ENCODE peak calls at places on chromosomes 3 and 15, in ten cellular contexts. One of them, this sample, is unnamed.

GRCh38 chr3:138950006-138950644 is 3.1 kb downstream of the FOXL2NB start:
- DNase-seq in DMS 273 treated with DMSO at 0.1 percent for 48 hours: no peak
- DNase-seq in stimulated activated CD4-positive, alpha-beta T cell treated with anti-CD3 and anti-CD28 coated beads, Interleukin-4, amount 100 ng/mL, for 48 hours: no peak
- DNase-seq in T-helper 2 cell: no peak
- DNase-seq in bronchial epithelial cell: no peak
- DNase-seq in DMS153: no peak
- DNase-seq in naive thymus-derived CD8-positive, alpha-beta T cell: no peak
- DNase-seq in activated CD4-positive, alpha-beta T cell treated with anti-CD3 and anti-CD28 coated beads, Interleukin-2, amount 10 ng/mL, durations not matched to agents 7 days and 5 days: peak
- DNase-seq in body of pancreas: peak
- DNase-seq in astrocyte of the spinal cord: no peak
- DNase-seq in this sample: no peak

GRCh38 chr3:106331636-106332035 is 462.8 kb upstream of the CBLB start:
- DNase-seq in DMS 273 treated with DMSO at 0.1 percent for 48 hours: no peak
- DNase-seq in stimulated activated CD4-positive, alpha-beta T cell treated with anti-CD3 and anti-CD28 coated beads, Interleukin-4, amount 100 ng/mL, for 48 hours: no peak
- DNase-seq in T-helper 2 cell: no peak
- DNase-seq in bronchial epithelial cell: no peak
- DNase-seq in DMS153: no peak
- DNase-seq in naive thymus-derived CD8-positive, alpha-beta T cell: no peak
- DNase-seq in activated CD4-positive, alpha-beta T cell treated with anti-CD3 and anti-CD28 coated beads, Interleukin-2, amount 10 ng/mL, durations not matched to agents 7 days and 5 days: no peak
- DNase-seq in body of pancreas: no peak
- DNase-seq in astrocyte of the spinal cord: no peak
- DNase-seq in this sample: no peak

GRCh38 chr15:61659571-61660190 is 400.6 kb downstream of the VPS13C start:
- DNase-seq in DMS 273 treated with DMSO at 0.1 percent for 48 hours: no peak
- DNase-seq in stimulated activated CD4-positive, alpha-beta T cell treated with anti-CD3 and anti-CD28 coated beads, Interleukin-4, amount 100 ng/mL, for 48 hours: no peak
- DNase-seq in T-helper 2 cell: no peak
- DNase-seq in bronchial epithelial cell: no peak
- DNase-seq in DMS153: no peak
- DNase-seq in naive thymus-derived CD8-positive, alpha-beta T cell: no peak
- DNase-seq in activated CD4-positive, alpha-beta T cell treated with anti-CD3 and anti-CD28 coated beads, Interleukin-2, amount 10 ng/mL, durations not matched to agents 7 days and 5 days: no peak
- DNase-seq in body of pancreas: no peak
- DNase-seq in astrocyte of the spinal cord: peak
- DNase-seq in this sample: no peak

GRCh38 chr15:69092159-69092558 is 68.3 kb upstream of the GLCE start:
- DNase-seq in DMS 273 treated with DMSO at 0.1 percent for 48 hours: no peak
- DNase-seq in stimulated activated CD4-positive, alpha-beta T cell treated with anti-CD3 and anti-CD28 coated beads, Interleukin-4, amount 100 ng/mL, for 48 hours: no peak
- DNase-seq in T-helper 2 cell: no peak
- DNase-seq in bronchial epithelial cell: peak
- DNase-seq in DMS153: no peak
- DNase-seq in naive thymus-derived CD8-positive, alpha-beta T cell: no peak
- DNase-seq in activated CD4-positive, alpha-beta T cell treated with anti-CD3 and anti-CD28 coated beads, Interleukin-2, amount 10 ng/mL, durations not matched to agents 7 days and 5 days: no peak
- DNase-seq in body of pancreas: no peak
- DNase-seq in astrocyte of the spinal cord: peak
- DNase-seq in this sample: no peak

GRCh38 chr15:57305009-57305408 is 71.3 kb upstream of the CGNL1 start:
- DNase-seq in DMS 273 treated with DMSO at 0.1 percent for 48 hours: no peak
- DNase-seq in stimulated activated CD4-positive, alpha-beta T cell treated with anti-CD3 and anti-CD28 coated beads, Interleukin-4, amount 100 ng/mL, for 48 hours: no peak
- DNase-seq in T-helper 2 cell: no peak
- DNase-seq in bronchial epithelial cell: no peak
- DNase-seq in DMS153: no peak
- DNase-seq in naive thymus-derived CD8-positive, alpha-beta T cell: no peak
- DNase-seq in activated CD4-positive, alpha-beta T cell treated with anti-CD3 and anti-CD28 coated beads, Interleukin-2, amount 10 ng/mL, durations not matched to agents 7 days and 5 days: no peak
- DNase-seq in body of pancreas: no peak
- DNase-seq in astrocyte of the spinal cord: no peak
- DNase-seq in this sample: no peak

GRCh38 chr15:93333826-93334225 is 244.8 kb upstream of the RGMA start:
- DNase-seq in DMS 273 treated with DMSO at 0.1 percent for 48 hours: no peak
- DNase-seq in stimulated activated CD4-positive, alpha-beta T cell treated with anti-CD3 and anti-CD28 coated beads, Interleukin-4, amount 100 ng/mL, for 48 hours: no peak
- DNase-seq in T-helper 2 cell: no peak
- DNase-seq in bronchial epithelial cell: no peak
- DNase-seq in DMS153: no peak
- DNase-seq in naive thymus-derived CD8-positive, alpha-beta T cell: no peak
- DNase-seq in activated CD4-positive, alpha-beta T cell treated with anti-CD3 and anti-CD28 coated beads, Interleukin-2, amount 10 ng/mL, durations not matched to agents 7 days and 5 days: no peak
- DNase-seq in body of pancreas: no peak
- DNase-seq in astrocyte of the spinal cord: no peak
- DNase-seq in this sample: no peak

GRCh38 chr15:45155739-45156138 is 25.9 kb downstream of the DUOX1 start:
- DNase-seq in DMS 273 treated with DMSO at 0.1 percent for 48 hours: no peak
- DNase-seq in stimulated activated CD4-positive, alpha-beta T cell treated with anti-CD3 and anti-CD28 coated beads, Interleukin-4, amount 100 ng/mL, for 48 hours: no peak
- DNase-seq in T-helper 2 cell: no peak
- DNase-seq in bronchial epithelial cell: no peak
- DNase-seq in DMS153: no peak
- DNase-seq in naive thymus-derived CD8-positive, alpha-beta T cell: no peak
- DNase-seq in activated CD4-positive, alpha-beta T cell treated with anti-CD3 and anti-CD28 coated beads, Interleukin-2, amount 10 ng/mL, durations not matched to agents 7 days and 5 days: no peak
- DNase-seq in body of pancreas: no peak
- DNase-seq in astrocyte of the spinal cord: no peak
- DNase-seq in this sample: no peak

GRCh38 chr3:8451696-8452095 is 49.9 kb upstream of the LMCD1 start:
- DNase-seq in DMS 273 treated with DMSO at 0.1 percent for 48 hours: no peak
- DNase-seq in stimulated activated CD4-positive, alpha-beta T cell treated with anti-CD3 and anti-CD28 coated beads, Interleukin-4, amount 100 ng/mL, for 48 hours: no peak
- DNase-seq in T-helper 2 cell: no peak
- DNase-seq in bronchial epithelial cell: peak
- DNase-seq in DMS153: no peak
- DNase-seq in naive thymus-derived CD8-positive, alpha-beta T cell: no peak
- DNase-seq in activated CD4-positive, alpha-beta T cell treated with anti-CD3 and anti-CD28 coated beads, Interleukin-2, amount 10 ng/mL, durations not matched to agents 7 days and 5 days: no peak
- DNase-seq in body of pancreas: no peak
- DNase-seq in astrocyte of the spinal cord: peak
- DNase-seq in this sample: no peak

GRCh38 chr15:99692825-99693224 is 40.4 kb downstream of the LYSMD4 start:
- DNase-seq in DMS 273 treated with DMSO at 0.1 percent for 48 hours: no peak
- DNase-seq in stimulated activated CD4-positive, alpha-beta T cell treated with anti-CD3 and anti-CD28 coated beads, Interleukin-4, amount 100 ng/mL, for 48 hours: no peak
- DNase-seq in T-helper 2 cell: no peak
- DNase-seq in bronchial epithelial cell: peak
- DNase-seq in DMS153: no peak
- DNase-seq in naive thymus-derived CD8-positive, alpha-beta T cell: no peak
- DNase-seq in activated CD4-positive, alpha-beta T cell treated with anti-CD3 and anti-CD28 coated beads, Interleukin-2, amount 10 ng/mL, durations not matched to agents 7 days and 5 days: no peak
- DNase-seq in body of pancreas: peak
- DNase-seq in astrocyte of the spinal cord: no peak
- DNase-seq in this sample: no peak

GRCh38 chr3:8891774-8892173 is 71.5 kb downstream of the RAD18 start:
- DNase-seq in DMS 273 treated with DMSO at 0.1 percent for 48 hours: no peak
- DNase-seq in stimulated activated CD4-positive, alpha-beta T cell treated with anti-CD3 and anti-CD28 coated beads, Interleukin-4, amount 100 ng/mL, for 48 hours: no peak
- DNase-seq in T-helper 2 cell: no peak
- DNase-seq in bronchial epithelial cell: no peak
- DNase-seq in DMS153: no peak
- DNase-seq in naive thymus-derived CD8-positive, alpha-beta T cell: no peak
- DNase-seq in activated CD4-positive, alpha-beta T cell treated with anti-CD3 and anti-CD28 coated beads, Interleukin-2, amount 10 ng/mL, durations not matched to agents 7 days and 5 days: no peak
- DNase-seq in body of pancreas: no peak
- DNase-seq in astrocyte of the spinal cord: no peak
- DNase-seq in this sample: no peak

GRCh38 chr3:105369501-105370371 is 3.0 kb downstream of the ALCAM start:
- DNase-seq in DMS 273 treated with DMSO at 0.1 percent for 48 hours: peak
- DNase-seq in stimulated activated CD4-positive, alpha-beta T cell treated with anti-CD3 and anti-CD28 coated beads, Interleukin-4, amount 100 ng/mL, for 48 hours: no peak
- DNase-seq in T-helper 2 cell: no peak
- DNase-seq in bronchial epithelial cell: peak
- DNase-seq in DMS153: peak
- DNase-seq in naive thymus-derived CD8-positive, alpha-beta T cell: peak
- DNase-seq in activated CD4-positive, alpha-beta T cell treated with anti-CD3 and anti-CD28 coated beads, Interleukin-2, amount 10 ng/mL, durations not matched to agents 7 days and 5 days: peak
- DNase-seq in body of pancreas: peak
- DNase-seq in astrocyte of the spinal cord: peak
- DNase-seq in this sample: peak

GRCh38 chr3:78507196-78507984 is 1260.4 kb downstream of the ROBO1 start:
- DNase-seq in DMS 273 treated with DMSO at 0.1 percent for 48 hours: no peak
- DNase-seq in stimulated activated CD4-positive, alpha-beta T cell treated with anti-CD3 and anti-CD28 coated beads, Interleukin-4, amount 100 ng/mL, for 48 hours: no peak
- DNase-seq in T-helper 2 cell: no peak
- DNase-seq in bronchial epithelial cell: peak
- DNase-seq in DMS153: no peak
- DNase-seq in naive thymus-derived CD8-positive, alpha-beta T cell: no peak
- DNase-seq in activated CD4-positive, alpha-beta T cell treated with anti-CD3 and anti-CD28 coated beads, Interleukin-2, amount 10 ng/mL, durations not matched to agents 7 days and 5 days: no peak
- DNase-seq in body of pancreas: no peak
- DNase-seq in astrocyte of the spinal cord: no peak
- DNase-seq in this sample: no peak

GRCh38 chr3:115423170-115423569 is 200.1 kb upstream of the GAP43 start:
- DNase-seq in DMS 273 treated with DMSO at 0.1 percent for 48 hours: no peak
- DNase-seq in stimulated activated CD4-positive, alpha-beta T cell treated with anti-CD3 and anti-CD28 coated beads, Interleukin-4, amount 100 ng/mL, for 48 hours: no peak
- DNase-seq in T-helper 2 cell: no peak
- DNase-seq in bronchial epithelial cell: peak
- DNase-seq in DMS153: no peak
- DNase-seq in naive thymus-derived CD8-positive, alpha-beta T cell: no peak
- DNase-seq in activated CD4-positive, alpha-beta T cell treated with anti-CD3 and anti-CD28 coated beads, Interleukin-2, amount 10 ng/mL, durations not matched to agents 7 days and 5 days: no peak
- DNase-seq in body of pancreas: no peak
- DNase-seq in astrocyte of the spinal cord: no peak
- DNase-seq in this sample: no peak

GRCh38 chr3:149120051-149120972 is 9.1 kb upstream of the HPS3 start:
- DNase-seq in DMS 273 treated with DMSO at 0.1 percent for 48 hours: peak
- DNase-seq in stimulated activated CD4-positive, alpha-beta T cell treated with anti-CD3 and anti-CD28 coated beads, Interleukin-4, amount 100 ng/mL, for 48 hours: no peak
- DNase-seq in T-helper 2 cell: no peak
- DNase-seq in bronchial epithelial cell: peak
- DNase-seq in DMS153: peak
- DNase-seq in naive thymus-derived CD8-positive, alpha-beta T cell: peak
- DNase-seq in activated CD4-positive, alpha-beta T cell treated with anti-CD3 and anti-CD28 coated beads, Interleukin-2, amount 10 ng/mL, durations not matched to agents 7 days and 5 days: peak
- DNase-seq in body of pancreas: no peak
- DNase-seq in astrocyte of the spinal cord: peak
- DNase-seq in this sample: no peak

GRCh38 chr3:85567074-85567676 is 608.4 kb downstream of the CADM2 start:
- DNase-seq in DMS 273 treated with DMSO at 0.1 percent for 48 hours: no peak
- DNase-seq in stimulated activated CD4-positive, alpha-beta T cell treated with anti-CD3 and anti-CD28 coated beads, Interleukin-4, amount 100 ng/mL, for 48 hours: peak
- DNase-seq in T-helper 2 cell: no peak
- DNase-seq in bronchial epithelial cell: peak
- DNase-seq in DMS153: no peak
- DNase-seq in naive thymus-derived CD8-positive, alpha-beta T cell: no peak
- DNase-seq in activated CD4-positive, alpha-beta T cell treated with anti-CD3 and anti-CD28 coated beads, Interleukin-2, amount 10 ng/mL, durations not matched to agents 7 days and 5 days: peak
- DNase-seq in body of pancreas: peak
- DNase-seq in astrocyte of the spinal cord: peak
- DNase-seq in this sample: no peak

GRCh38 chr3:141050913-141051632 is at the start of gene SPSB4:
- DNase-seq in DMS 273 treated with DMSO at 0.1 percent for 48 hours: peak
- DNase-seq in stimulated activated CD4-positive, alpha-beta T cell treated with anti-CD3 and anti-CD28 coated beads, Interleukin-4, amount 100 ng/mL, for 48 hours: no peak
- DNase-seq in T-helper 2 cell: no peak
- DNase-seq in bronchial epithelial cell: peak
- DNase-seq in DMS153: peak
- DNase-seq in naive thymus-derived CD8-positive, alpha-beta T cell: no peak
- DNase-seq in activated CD4-positive, alpha-beta T cell treated with anti-CD3 and anti-CD28 coated beads, Interleukin-2, amount 10 ng/mL, durations not matched to agents 7 days and 5 days: peak
- DNase-seq in body of pancreas: peak
- DNase-seq in astrocyte of the spinal cord: peak
- DNase-seq in this sample: no peak

GRCh38 chr15:61049934-61050333 is 179.2 kb downstream of the RORA start:
- DNase-seq in DMS 273 treated with DMSO at 0.1 percent for 48 hours: no peak
- DNase-seq in stimulated activated CD4-positive, alpha-beta T cell treated with anti-CD3 and anti-CD28 coated beads, Interleukin-4, amount 100 ng/mL, for 48 hours: no peak
- DNase-seq in T-helper 2 cell: no peak
- DNase-seq in bronchial epithelial cell: peak
- DNase-seq in DMS153: no peak
- DNase-seq in naive thymus-derived CD8-positive, alpha-beta T cell: no peak
- DNase-seq in activated CD4-positive, alpha-beta T cell treated with anti-CD3 and anti-CD28 coated beads, Interleukin-2, amount 10 ng/mL, durations not matched to agents 7 days and 5 days: no peak
- DNase-seq in body of pancreas: no peak
- DNase-seq in astrocyte of the spinal cord: peak
- DNase-seq in this sample: no peak

GRCh38 chr15:41940441-41940857 is 31.9 kb downstream of the EHD4 start:
- DNase-seq in DMS 273 treated with DMSO at 0.1 percent for 48 hours: no peak
- DNase-seq in stimulated activated CD4-positive, alpha-beta T cell treated with anti-CD3 and anti-CD28 coated beads, Interleukin-4, amount 100 ng/mL, for 48 hours: peak
- DNase-seq in T-helper 2 cell: peak
- DNase-seq in bronchial epithelial cell: peak
- DNase-seq in DMS153: no peak
- DNase-seq in naive thymus-derived CD8-positive, alpha-beta T cell: no peak
- DNase-seq in activated CD4-positive, alpha-beta T cell treated with anti-CD3 and anti-CD28 coated beads, Interleukin-2, amount 10 ng/mL, durations not matched to agents 7 days and 5 days: peak
- DNase-seq in body of pancreas: no peak
- DNase-seq in astrocyte of the spinal cord: peak
- DNase-seq in this sample: peak

GRCh38 chr3:151037746-151038145 is 47.7 kb upstream of the MED12L start:
- DNase-seq in DMS 273 treated with DMSO at 0.1 percent for 48 hours: peak
- DNase-seq in stimulated activated CD4-positive, alpha-beta T cell treated with anti-CD3 and anti-CD28 coated beads, Interleukin-4, amount 100 ng/mL, for 48 hours: no peak
- DNase-seq in T-helper 2 cell: no peak
- DNase-seq in bronchial epithelial cell: peak
- DNase-seq in DMS153: peak
- DNase-seq in naive thymus-derived CD8-positive, alpha-beta T cell: no peak
- DNase-seq in activated CD4-positive, alpha-beta T cell treated with anti-CD3 and anti-CD28 coated beads, Interleukin-2, amount 10 ng/mL, durations not matched to agents 7 days and 5 days: no peak
- DNase-seq in body of pancreas: peak
- DNase-seq in astrocyte of the spinal cord: peak
- DNase-seq in this sample: no peak

GRCh38 chr3:42063886-42064285 is 27.3 kb upstream of the TRAK1 start:
- DNase-seq in DMS 273 treated with DMSO at 0.1 percent for 48 hours: no peak
- DNase-seq in stimulated activated CD4-positive, alpha-beta T cell treated with anti-CD3 and anti-CD28 coated beads, Interleukin-4, amount 100 ng/mL, for 48 hours: no peak
- DNase-seq in T-helper 2 cell: no peak
- DNase-seq in bronchial epithelial cell: peak
- DNase-seq in DMS153: no peak
- DNase-seq in naive thymus-derived CD8-positive, alpha-beta T cell: no peak
- DNase-seq in activated CD4-positive, alpha-beta T cell treated with anti-CD3 and anti-CD28 coated beads, Interleukin-2, amount 10 ng/mL, durations not matched to agents 7 days and 5 days: no peak
- DNase-seq in body of pancreas: no peak
- DNase-seq in astrocyte of the spinal cord: peak
- DNase-seq in this sample: no peak

GRCh38 chr3:190709351-190709773 is 153.1 kb downstream of the GMNC start:
- DNase-seq in DMS 273 treated with DMSO at 0.1 percent for 48 hours: no peak
- DNase-seq in stimulated activated CD4-positive, alpha-beta T cell treated with anti-CD3 and anti-CD28 coated beads, Interleukin-4, amount 100 ng/mL, for 48 hours: no peak
- DNase-seq in T-helper 2 cell: no peak
- DNase-seq in bronchial epithelial cell: no peak
- DNase-seq in DMS153: no peak
- DNase-seq in naive thymus-derived CD8-positive, alpha-beta T cell: no peak
- DNase-seq in activated CD4-positive, alpha-beta T cell treated with anti-CD3 and anti-CD28 coated beads, Interleukin-2, amount 10 ng/mL, durations not matched to agents 7 days and 5 days: no peak
- DNase-seq in body of pancreas: no peak
- DNase-seq in astrocyte of the spinal cord: peak
- DNase-seq in this sample: no peak

GRCh38 chr15:97520689-97521088 is 439.8 kb upstream of the ARRDC4 start:
- DNase-seq in DMS 273 treated with DMSO at 0.1 percent for 48 hours: no peak
- DNase-seq in stimulated activated CD4-positive, alpha-beta T cell treated with anti-CD3 and anti-CD28 coated beads, Interleukin-4, amount 100 ng/mL, for 48 hours: no peak
- DNase-seq in T-helper 2 cell: no peak
- DNase-seq in bronchial epithelial cell: no peak
- DNase-seq in DMS153: no peak
- DNase-seq in naive thymus-derived CD8-positive, alpha-beta T cell: no peak
- DNase-seq in activated CD4-positive, alpha-beta T cell treated with anti-CD3 and anti-CD28 coated beads, Interleukin-2, amount 10 ng/mL, durations not matched to agents 7 days and 5 days: no peak
- DNase-seq in body of pancreas: no peak
- DNase-seq in astrocyte of the spinal cord: no peak
- DNase-seq in this sample: no peak

GRCh38 chr3:98434412-98434811 is 28.6 kb upstream of the OR5K1 start:
- DNase-seq in DMS 273 treated with DMSO at 0.1 percent for 48 hours: no peak
- DNase-seq in stimulated activated CD4-positive, alpha-beta T cell treated with anti-CD3 and anti-CD28 coated beads, Interleukin-4, amount 100 ng/mL, for 48 hours: no peak
- DNase-seq in T-helper 2 cell: no peak
- DNase-seq in bronchial epithelial cell: no peak
- DNase-seq in DMS153: no peak
- DNase-seq in naive thymus-derived CD8-positive, alpha-beta T cell: no peak
- DNase-seq in activated CD4-positive, alpha-beta T cell treated with anti-CD3 and anti-CD28 coated beads, Interleukin-2, amount 10 ng/mL, durations not matched to agents 7 days and 5 days: no peak
- DNase-seq in body of pancreas: no peak
- DNase-seq in astrocyte of the spinal cord: no peak
- DNase-seq in this sample: no peak

GRCh38 chr3:154730221-154730620 is 300.2 kb upstream of the GPR149 start:
- DNase-seq in DMS 273 treated with DMSO at 0.1 percent for 48 hours: no peak
- DNase-seq in stimulated activated CD4-positive, alpha-beta T cell treated with anti-CD3 and anti-CD28 coated beads, Interleukin-4, amount 100 ng/mL, for 48 hours: no peak
- DNase-seq in T-helper 2 cell: no peak
- DNase-seq in bronchial epithelial cell: peak
- DNase-seq in DMS153: no peak
- DNase-seq in naive thymus-derived CD8-positive, alpha-beta T cell: no peak
- DNase-seq in activated CD4-positive, alpha-beta T cell treated with anti-CD3 and anti-CD28 coated beads, Interleukin-2, amount 10 ng/mL, durations not matched to agents 7 days and 5 days: no peak
- DNase-seq in body of pancreas: no peak
- DNase-seq in astrocyte of the spinal cord: no peak
- DNase-seq in this sample: no peak

GRCh38 chr3:194971965-194972364 is 286.3 kb downstream of the FAM43A start:
- DNase-seq in DMS 273 treated with DMSO at 0.1 percent for 48 hours: no peak
- DNase-seq in stimulated activated CD4-positive, alpha-beta T cell treated with anti-CD3 and anti-CD28 coated beads, Interleukin-4, amount 100 ng/mL, for 48 hours: no peak
- DNase-seq in T-helper 2 cell: no peak
- DNase-seq in bronchial epithelial cell: no peak
- DNase-seq in DMS153: no peak
- DNase-seq in naive thymus-derived CD8-positive, alpha-beta T cell: no peak
- DNase-seq in activated CD4-positive, alpha-beta T cell treated with anti-CD3 and anti-CD28 coated beads, Interleukin-2, amount 10 ng/mL, durations not matched to agents 7 days and 5 days: no peak
- DNase-seq in body of pancreas: no peak
- DNase-seq in astrocyte of the spinal cord: no peak
- DNase-seq in this sample: no peak

GRCh38 chr15:67998599-67999122 is 55.5 kb upstream of the PIAS1 start:
- DNase-seq in DMS 273 treated with DMSO at 0.1 percent for 48 hours: no peak
- DNase-seq in stimulated activated CD4-positive, alpha-beta T cell treated with anti-CD3 and anti-CD28 coated beads, Interleukin-4, amount 100 ng/mL, for 48 hours: no peak
- DNase-seq in T-helper 2 cell: no peak
- DNase-seq in bronchial epithelial cell: peak
- DNase-seq in DMS153: no peak
- DNase-seq in naive thymus-derived CD8-positive, alpha-beta T cell: no peak
- DNase-seq in activated CD4-positive, alpha-beta T cell treated with anti-CD3 and anti-CD28 coated beads, Interleukin-2, amount 10 ng/mL, durations not matched to agents 7 days and 5 days: no peak
- DNase-seq in body of pancreas: peak
- DNase-seq in astrocyte of the spinal cord: peak
- DNase-seq in this sample: no peak

GRCh38 chr15:80418892-80419537 is 14.8 kb downstream of the ARNT2 start:
- DNase-seq in DMS 273 treated with DMSO at 0.1 percent for 48 hours: no peak
- DNase-seq in stimulated activated CD4-positive, alpha-beta T cell treated with anti-CD3 and anti-CD28 coated beads, Interleukin-4, amount 100 ng/mL, for 48 hours: no peak
- DNase-seq in T-helper 2 cell: no peak
- DNase-seq in bronchial epithelial cell: peak
- DNase-seq in DMS153: no peak
- DNase-seq in naive thymus-derived CD8-positive, alpha-beta T cell: no peak
- DNase-seq in activated CD4-positive, alpha-beta T cell treated with anti-CD3 and anti-CD28 coated beads, Interleukin-2, amount 10 ng/mL, durations not matched to agents 7 days and 5 days: peak
- DNase-seq in body of pancreas: peak
- DNase-seq in astrocyte of the spinal cord: peak
- DNase-seq in this sample: no peak

GRCh38 chr15:47964229-47964628 is 156.6 kb upstream of the SLC24A5 start:
- DNase-seq in DMS 273 treated with DMSO at 0.1 percent for 48 hours: no peak
- DNase-seq in stimulated activated CD4-positive, alpha-beta T cell treated with anti-CD3 and anti-CD28 coated beads, Interleukin-4, amount 100 ng/mL, for 48 hours: no peak
- DNase-seq in T-helper 2 cell: no peak
- DNase-seq in bronchial epithelial cell: peak
- DNase-seq in DMS153: no peak
- DNase-seq in naive thymus-derived CD8-positive, alpha-beta T cell: no peak
- DNase-seq in activated CD4-positive, alpha-beta T cell treated with anti-CD3 and anti-CD28 coated beads, Interleukin-2, amount 10 ng/mL, durations not matched to agents 7 days and 5 days: no peak
- DNase-seq in body of pancreas: no peak
- DNase-seq in astrocyte of the spinal cord: no peak
- DNase-seq in this sample: no peak